ENCODE peak calls at places on chromosomes 7 and 10, in seven cellular contexts. V is GM23338, O is stomach, R is prostate gland, Y is HCT116, T is transverse colon, Q is suprapubic skin. X is an unnamed sample. For H3K27me3, the result is how much of the 10 kb centered on the place peaks cover.

GRCh38 chr10:129709101-129709500 is 242.1 kb downstream of the MGMT start:
- DNase-seq in V (no peak), O (no peak), R (no peak), Y (no peak), T (no peak), Q (no peak), X (no peak)

GRCh38 chr7:150992833-150993302 is 2.1 kb downstream of the NOS3 start:
- DNase-seq in V (peak), O (no peak), R (no peak), Y (no peak), T (no peak), Q (no peak), X (no peak)

GRCh38 chr10:33520223-33520622 is 185.8 kb upstream of the NRP1 start:
- DNase-seq in V (no peak), O (no peak), R (no peak), Y (no peak), T (no peak), Q (no peak), X (no peak)

GRCh38 chr7:112963634-112964033 is 123.0 kb downstream of the GPR85 start:
- DNase-seq in V (no peak), O (no peak), R (no peak), Y (no peak), T (no peak), Q (no peak), X (no peak)

GRCh38 chr7:1882451-1882850 is 212.4 kb downstream of the ELFN1 start:
- DNase-seq in V (no peak), O (no peak), R (no peak), Y (no peak), T (no peak), Q (no peak), X (peak)

GRCh38 chr7:85021090-85021704 is 165.7 kb downstream of the SEMA3D start:
- DNase-seq in V (peak), O (no peak), R (no peak), Y (no peak), T (no peak), Q (no peak), X (no peak)

GRCh38 chr10:78737883-78738282 is 330.9 kb upstream of the ZMIZ1 start:
- DNase-seq in V (no peak), O (no peak), R (no peak), Y (no peak), T (no peak), Q (no peak), X (no peak)

GRCh38 chr10:517872-518475 is 171.5 kb downstream of the DIP2C start:
- DNase-seq in V (no peak), O (no peak), R (no peak), Y (no peak), T (no peak), Q (no peak), X (no peak)

GRCh38 chr10:5663692-5664427 is 2.5 kb downstream of the ASB13 start:
- DNase-seq in V (peak), O (no peak), R (no peak), Y (no peak), T (no peak), Q (no peak), X (no peak)

GRCh38 chr10:23917251-23917908 is 291.6 kb upstream of the KIAA1217 start:
- DNase-seq in V (no peak), O (no peak), R (no peak), Y (no peak), T (no peak), Q (no peak), X (no peak)

GRCh38 chr7:157431951-157432540 is 95.2 kb downstream of the DNAJB6 start:
- DNase-seq in V (no peak), O (peak), R (no peak), Y (no peak), T (no peak), Q (no peak), X (no peak)

GRCh38 chr10:130560573-130560972 is 424.4 kb downstream of the GLRX3 start:
- DNase-seq in V (no peak), O (no peak), R (no peak), Y (no peak), T (no peak), Q (no peak), X (no peak)

GRCh38 chr7:124088590-124088989 is 55.7 kb upstream of the TMEM229A start:
- DNase-seq in V (no peak), O (no peak), R (no peak), Y (no peak), T (no peak), Q (no peak), X (no peak)

GRCh38 chr7:118324790-118325449 is 100.4 kb downstream of the ANKRD7 start:
- DNase-seq in V (no peak), O (no peak), R (no peak), Y (no peak), T (no peak), Q (no peak), X (no peak)

GRCh38 chr7:95908499-95908898 is 136.1 kb downstream of the DYNC1I1 start:
- DNase-seq in V (no peak), O (no peak), R (no peak), Y (no peak), T (no peak), Q (no peak), X (no peak)

GRCh38 chr10:105700327-105700726 is 1059.2 kb downstream of the SORCS3 start:
- DNase-seq in V (peak), O (no peak), R (no peak), Y (no peak), T (no peak), Q (no peak), X (no peak)

DNA sequence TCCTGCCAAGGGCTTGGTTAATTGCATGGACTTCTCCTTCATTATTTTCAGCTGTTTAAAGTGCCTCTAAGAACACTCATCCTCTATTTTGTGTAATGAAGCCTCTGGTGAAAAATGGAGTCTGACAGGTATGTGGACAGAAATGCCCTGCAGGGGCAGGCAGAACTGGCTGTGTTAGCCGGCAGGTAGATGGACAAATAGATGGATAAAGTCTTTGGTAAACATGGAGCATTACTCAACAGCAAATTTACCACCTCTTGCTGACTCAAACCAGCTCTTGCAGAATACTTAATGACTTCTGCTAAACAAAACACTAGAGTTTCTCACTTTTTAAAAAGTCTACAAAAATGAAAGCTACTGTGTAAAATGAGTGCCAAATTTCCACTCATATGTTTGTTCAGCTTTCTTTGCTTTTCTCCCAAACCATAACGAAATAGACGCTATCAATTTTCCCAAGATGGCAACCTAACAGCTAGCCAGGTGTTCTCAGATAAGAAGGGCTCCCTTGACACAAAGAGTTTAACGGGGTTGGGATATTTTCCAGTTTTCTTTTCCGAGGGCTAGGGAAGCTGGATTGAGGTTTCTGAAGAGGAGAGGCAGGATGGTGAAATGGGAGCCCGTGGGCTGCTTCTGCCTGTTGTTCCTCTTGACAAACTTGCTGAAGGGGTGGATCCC is 71.9 kb upstream of the HABP2 start:
- DNase-seq in V (no peak), O (peak), R (peak), Y (no peak), T (no peak), Q (no peak), X (no peak)
- H3K27me3 ChIP-seq in V (under half), O (under half), R (under half), Y (under half), T (under half), Q (under half), X (under half)

DNA sequence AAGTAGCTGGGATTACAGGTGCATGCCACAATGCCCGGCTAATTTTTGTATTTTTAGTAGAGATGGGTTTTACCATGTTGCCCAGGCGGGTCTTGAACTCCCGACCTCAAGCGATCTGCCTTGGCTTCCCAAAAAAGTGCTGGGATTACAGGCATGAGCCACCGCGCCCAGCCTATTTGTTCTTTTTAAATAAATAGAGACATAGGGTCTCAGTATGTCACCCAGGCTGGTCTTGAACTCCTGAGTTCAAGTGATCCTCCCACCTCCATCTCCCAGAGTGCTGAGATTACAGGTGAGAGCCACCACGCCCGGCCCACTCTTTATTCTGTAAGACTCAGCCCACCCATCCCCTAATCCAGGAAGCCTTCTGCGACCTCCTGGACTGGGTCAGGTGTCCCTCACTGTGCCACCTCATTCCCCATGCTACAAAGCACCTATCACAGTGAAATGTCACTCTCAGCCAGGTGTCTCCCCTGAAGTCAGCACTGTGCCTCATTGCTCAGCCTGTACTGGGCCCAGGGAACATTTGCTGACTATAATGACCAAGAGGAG is 2.8 kb downstream of the TMEM120A start:
- DNase-seq in V (no peak), O (no peak), R (no peak), Y (no peak), T (no peak), Q (no peak), X (no peak)
- H3K27ac ChIP-seq in V (no peak), O (peak), R (no peak), Y (no peak), T (no peak), Q (no peak), X (no peak)

GRCh38 chr7:234712-235553 is 42.6 kb downstream of the FAM20C start:
- DNase-seq in V (no peak), O (peak), R (peak), Y (no peak), T (peak), Q (no peak), X (no peak)
- TF ChIP-seq POLR2AphosphoS5 in V (no peak), O (no peak), R (peak), Y (no peak), T (peak), Q (no peak), X (no peak)

DNA sequence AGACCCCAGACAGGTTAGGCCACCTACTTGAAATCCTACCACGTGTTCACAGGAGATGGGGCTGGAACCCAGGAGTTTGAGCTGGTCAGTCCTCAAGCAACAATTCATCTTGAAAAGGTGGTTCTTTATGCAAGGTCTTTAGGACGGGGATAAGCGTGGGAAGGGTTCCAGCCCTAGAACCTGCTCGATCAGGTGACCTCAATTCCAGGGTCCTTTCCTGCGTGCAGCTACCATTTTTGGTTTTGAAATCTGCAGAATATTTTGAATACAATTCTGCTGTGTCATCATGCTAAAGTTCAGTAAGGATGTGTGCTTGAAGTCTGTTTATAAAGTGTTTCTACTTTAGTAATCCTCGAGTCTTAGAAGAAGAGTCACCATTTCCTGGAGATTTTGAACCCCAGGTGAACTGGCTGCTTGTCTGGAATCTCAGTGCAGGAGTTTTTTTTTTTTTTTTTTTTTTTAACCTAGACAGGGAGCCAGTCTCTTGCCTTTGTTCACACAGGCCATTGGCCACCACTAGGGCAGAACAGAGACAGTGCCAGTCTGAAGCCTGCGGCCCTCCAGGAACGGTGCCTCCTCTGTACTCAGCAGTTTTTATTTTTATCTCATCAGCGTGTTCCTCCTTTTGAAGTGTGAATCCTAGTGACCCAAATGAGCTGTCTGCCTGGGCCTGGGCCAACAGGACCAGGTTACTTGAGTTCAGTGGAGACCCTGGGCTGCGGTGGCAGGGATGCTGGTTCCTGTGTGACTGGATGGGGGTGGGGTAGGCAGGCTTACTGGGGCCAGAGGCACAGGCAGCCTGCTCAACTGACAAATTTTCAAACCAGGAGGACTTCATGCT is 54.6 kb downstream of the EEPD1 start:
- DNase-seq in V (no peak), O (peak), R (no peak), Y (no peak), T (peak), Q (no peak), X (no peak)
- H3K27me3 ChIP-seq in V (under half), O (under half), R (under half), Y (under half), T (under half), Q (under half), X (under half)

DNA sequence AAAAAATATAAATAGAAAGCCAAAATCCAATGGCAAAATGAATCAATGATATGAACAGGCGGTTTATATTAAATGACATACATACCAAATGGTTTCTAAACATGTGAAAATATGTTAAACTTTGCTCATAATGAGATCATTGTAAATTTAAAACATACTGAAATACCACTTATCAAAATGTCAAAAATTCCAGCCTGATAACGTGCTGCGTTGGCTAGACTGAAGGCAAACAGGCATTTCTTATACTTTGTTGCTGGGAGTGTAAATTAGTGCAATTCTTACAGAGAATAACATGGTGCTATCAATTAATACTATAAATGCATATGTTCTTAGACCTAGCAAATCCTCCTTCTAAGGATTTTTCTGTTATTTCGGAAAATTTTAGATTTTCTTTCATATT is 225.8 kb upstream of the FAM3C start:
- DNase-seq in V (no peak), O (no peak), R (no peak), Y (no peak), T (no peak), Q (no peak), X (no peak)
- H3K27ac ChIP-seq in V (no peak), O (no peak), R (no peak), Y (no peak), T (no peak), Q (no peak), X (no peak)

DNA sequence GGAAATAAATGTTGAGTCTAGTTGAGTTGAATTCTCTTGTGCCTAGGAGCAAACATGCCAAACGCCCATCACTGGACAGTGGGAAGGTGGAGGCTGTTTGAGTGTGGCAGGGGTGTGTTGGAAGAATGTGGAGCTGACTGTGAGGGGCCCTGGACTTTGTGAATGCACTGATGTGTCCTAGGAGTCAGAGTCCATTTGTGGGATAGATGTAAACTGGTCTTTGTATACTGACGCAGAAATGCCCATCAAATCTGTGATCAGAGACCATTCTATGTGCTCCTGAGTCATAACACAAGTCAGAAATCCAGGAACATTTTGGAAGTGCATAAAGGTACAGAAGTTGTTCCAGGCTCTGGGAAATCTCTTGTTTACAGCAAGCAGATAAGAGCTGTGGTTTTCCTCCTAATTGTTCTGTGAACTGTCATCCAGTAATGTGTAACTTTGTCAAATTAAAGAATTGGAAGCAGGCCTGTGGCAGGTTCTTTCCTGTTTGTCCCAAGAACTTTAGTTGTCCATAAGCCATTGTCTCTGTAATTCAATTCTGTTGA is 7.5 kb downstream of the PRXL2A start:
- DNase-seq in V (no peak), O (no peak), R (no peak), Y (no peak), T (no peak), Q (no peak), X (no peak)
- TF ChIP-seq POLR2AphosphoS5 in V (no peak), O (no peak), R (no peak), Y (no peak), T (no peak), Q (no peak), X (no peak)

DNA sequence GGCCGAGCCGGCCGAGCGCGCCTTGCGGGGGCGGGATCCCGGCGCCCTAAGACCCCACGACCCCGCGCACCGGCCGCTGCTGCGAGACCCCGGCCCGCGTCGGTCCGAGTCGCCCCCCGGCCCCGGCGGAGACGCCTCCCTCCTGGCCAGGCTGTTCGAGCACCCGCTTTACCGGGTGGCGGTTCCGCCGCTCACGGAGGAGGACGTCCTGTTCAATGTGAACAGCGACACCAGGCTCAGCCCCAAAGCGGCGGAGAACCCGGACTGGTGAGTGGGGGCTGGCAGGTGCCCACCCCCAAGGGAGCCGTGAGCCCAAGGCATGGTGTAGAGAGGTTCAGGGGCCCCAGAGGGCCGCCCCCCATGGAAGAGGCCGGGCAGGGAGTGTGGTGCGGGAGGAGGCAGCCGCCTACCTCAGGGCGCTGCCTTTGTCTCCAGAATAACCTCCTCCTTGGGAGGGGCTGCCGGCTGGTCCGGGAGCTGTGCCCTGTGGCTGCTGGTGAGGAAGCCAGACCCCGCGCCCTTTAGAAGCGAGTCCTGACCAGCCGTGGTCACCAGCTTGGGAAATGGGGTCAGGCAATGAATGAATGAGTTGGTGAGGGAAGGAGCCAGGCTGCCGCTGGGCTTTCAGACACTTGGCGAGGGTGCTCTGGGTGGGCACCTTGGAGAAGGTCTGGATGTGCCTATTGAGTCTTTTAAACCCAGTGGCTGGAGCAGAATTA is 1.3 kb downstream of the FAM20C start:
- DNase-seq in V (peak), O (no peak), R (no peak), Y (no peak), T (no peak), Q (no peak), X (no peak)
- H3K27me3 ChIP-seq in V (under half), O (under half), R (under half), Y (under half), T (under half), Q (under half), X (under half)

X was measured in HL-60.